ENCODE peak calls at places on chromosomes 4 and X, in four cellular contexts. V, T, M and G are unnamed samples.

GRCh38 chr4:83757121-83757621 is 221.3 kb downstream of the GPAT3 start:
- DNase-seq in V (no peak), M (no peak), T (peak; percentile 86), G (no peak)

GRCh38 chrX:153688900-153689590 is 1.3 kb downstream of the SLC6A8 start:
- DNase-seq in V (no peak), T (peak; percentile 41), M (no peak), G (no peak)

GRCh38 chr4:169342906-169343560 is 72.3 kb upstream of the SH3RF1 start:
- DNase-seq in T (no peak), V (no peak), M (no peak), G (no peak)

GRCh38 chr4:11632488-11632887 is 203.8 kb upstream of the HS3ST1 start:
- DNase-seq in T (no peak), M (no peak), V (no peak), G (no peak)

GRCh38 chr4:25180524-25181131 is 20.4 kb upstream of the SEPSECS start:
- DNase-seq in M (no peak), V (no peak), T (peak; percentile 70), G (no peak)

GRCh38 chr4:77308843-77309242 is 151.8 kb downstream of the CCNG2 start:
- DNase-seq in T (peak; percentile 44), V (no peak), M (no peak), G (no peak)

GRCh38 chr4:48588230-48588943 is 98.3 kb downstream of the ZAR1 start:
- DNase-seq in T (peak; percentile 11), V (no peak), M (no peak), G (no peak)

GRCh38 chrX:103157511-103158316 is 57.2 kb upstream of the BEX4 start:
- DNase-seq in V (peak; percentile 51), M (no peak), T (peak; percentile 60), G (no peak)

GRCh38 chr4:118816538-118817177 is 19.3 kb downstream of the SEC24D start:
- DNase-seq in V (no peak), T (no peak), M (no peak), G (no peak)

GRCh38 chr4:7210818-7211217 is 18.5 kb downstream of the SORCS2 start:
- DNase-seq in M (no peak), V (no peak), T (no peak), G (no peak)

GRCh38 chrX:77447339-77448149 is at the start of gene FGF16:
- DNase-seq in M (no peak), T (no peak), V (peak; percentile 56), G (peak; percentile 67)

GRCh38 chrX:114532093-114532805 is 51.6 kb upstream of the HTR2C start:
- DNase-seq in V (no peak), M (no peak), T (no peak), G (no peak)

GRCh38 chr4:80713409-80713808 is 317.1 kb upstream of the BMP3 start:
- DNase-seq in V (no peak), M (no peak), T (no peak), G (no peak)

GRCh38 chr4:106365613-106366012 is 3.0 kb downstream of the GIMD1 start:
- DNase-seq in M (no peak), T (peak; percentile 30), V (no peak), G (no peak)

GRCh38 chr4:78379040-78379439 is 172.5 kb upstream of the ANXA3 start:
- DNase-seq in M (no peak), V (no peak), T (no peak), G (no peak)

GRCh38 chr4:166594326-166594946 is 639.9 kb downstream of the SPOCK3 start:
- DNase-seq in V (peak; percentile 54), T (no peak), M (peak; percentile 13), G (no peak)

GRCh38 chr4:158121203-158121586 is 51.6 kb downstream of the GASK1B start:
- DNase-seq in T (no peak), V (no peak), M (no peak), G (no peak)

GRCh38 chrX:151871244-151871643 is 41.4 kb upstream of the MAGEA4 start:
- DNase-seq in V (no peak), M (no peak), T (no peak), G (no peak)

GRCh38 chrX:153824348-153824747 is 6.0 kb downstream of the PDZD4 start:
- DNase-seq in T (no peak), V (no peak), M (no peak), G (no peak)

GRCh38 chr4:111649308-111649707 is 495.9 kb upstream of the FAM241A start:
- DNase-seq in T (no peak), V (no peak), M (no peak), G (no peak)

GRCh38 chr4:68927165-68927564 is 24.4 kb downstream of the UGT2A3 start:
- DNase-seq in M (no peak), T (no peak), V (no peak), G (no peak)
- TF ChIP-seq POLR2AphosphoS5 in M (no peak), T (no peak), V (no peak), G (no peak)

DNA sequence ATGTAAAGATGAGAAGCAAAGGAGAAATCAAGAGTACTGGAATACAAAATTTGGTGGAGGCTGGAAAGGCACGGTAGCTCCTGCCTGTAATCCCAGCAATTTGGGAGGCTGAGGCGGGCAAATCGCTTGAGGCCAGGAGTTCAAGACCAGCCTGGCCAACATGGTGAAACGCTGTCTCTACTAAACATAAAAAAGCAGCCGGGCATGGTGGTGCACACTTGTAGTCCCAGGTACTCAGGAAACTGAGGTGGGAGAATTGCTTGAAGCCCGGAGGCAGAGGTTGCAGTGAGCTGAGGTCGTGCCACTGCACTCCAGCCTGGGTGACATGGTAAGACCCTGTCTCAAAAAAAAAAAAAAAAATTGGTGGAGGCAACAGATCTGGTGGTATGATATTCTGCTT is 1086.0 kb downstream of the NLGN4X start:
- DNase-seq in V (no peak), M (no peak), T (no peak), G (no peak)
- TF ChIP-seq POLR2AphosphoS5 in V (no peak), M (no peak), T (no peak), G (no peak)

GRCh38 chr4:53929955-53930798 is 134.2 kb downstream of the CHIC2 start:
- DNase-seq in T (peak; percentile 77), M (peak; percentile 13), V (peak; percentile 65), G (no peak)
- TF ChIP-seq POLR2AphosphoS5 in T (no peak), M (no peak), V (no peak), G (no peak)

GRCh38 chrX:53440101-53440500 is 5.9 kb upstream of the HSD17B10 start:
- DNase-seq in T (no peak), V (no peak), M (no peak), G (no peak)
- TF ChIP-seq POLR2AphosphoS5 in T (no peak), V (no peak), M (no peak), G (no peak)

GRCh38 chr4:88187766-88188165 is 29.3 kb upstream of the ABCG2 start:
- DNase-seq in T (no peak), V (no peak), M (no peak), G (no peak)

GRCh38 chr4:88188738-88189417 is 30.4 kb upstream of the ABCG2 start:
- DNase-seq in M (no peak), T (no peak), V (no peak), G (no peak)

GRCh38 chr4:88189881-88190585 is 31.6 kb upstream of the ABCG2 start:
- DNase-seq in T (no peak), M (no peak), V (no peak), G (no peak)

GRCh38 chr4:88191404-88191803 is 33.0 kb upstream of the ABCG2 start:
- DNase-seq in T (no peak), M (no peak), V (no peak), G (no peak)

DNA sequence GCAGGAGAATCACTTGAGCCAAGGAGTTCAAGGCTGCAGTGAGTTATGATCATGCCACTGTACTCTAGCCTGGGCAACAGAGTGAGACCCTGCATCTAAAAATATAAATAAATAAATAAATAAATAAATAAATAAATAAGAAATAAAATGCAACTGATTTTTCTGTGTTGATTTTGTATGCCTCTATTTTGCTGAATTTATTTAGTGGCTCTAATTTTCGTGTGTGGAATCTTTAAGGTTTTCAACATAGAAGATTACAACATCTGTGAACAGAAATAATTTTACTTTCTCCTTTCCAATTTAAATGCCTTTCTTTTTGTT is 30.9 kb upstream of the ABCG2 start:
- DNase-seq in M (no peak), V (no peak), T (no peak), G (no peak)
- TF ChIP-seq POLR2AphosphoS5 in M (no peak), V (no peak), T (no peak), G (no peak)